ENCODE peak calls at places on chromosomes 2 and 18, in seven cellular contexts. One of them, this sample, is unnamed.

GRCh38 chr18:69974365-69974764 is 26.7 kb upstream of the CD226 start:
- DNase-seq in NCI-H1105 treated with DMSO at 0.1 percent for 48 hours: no peak
- DNase-seq in Daoy: no peak
- DNase-seq in cardiac muscle cell: no peak
- DNase-seq in activated T-helper 1 cell treated with Interleukin-2 at 50 U/mL for 16 hours: no peak
- DNase-seq in stimulated activated CD8-positive, alpha-beta memory T cell treated with anti-CD3 and anti-CD28 coated beads, Interleukin-2, amount 100 ng/mL, for 48 hours: no peak
- DNase-seq in pons: no peak
- DNase-seq in this sample: no peak

GRCh38 chr2:98886066-98886554 is 49.9 kb downstream of the CRACDL start:
- DNase-seq in NCI-H1105 treated with DMSO at 0.1 percent for 48 hours: no peak
- DNase-seq in Daoy: no peak
- DNase-seq in cardiac muscle cell: no peak
- DNase-seq in activated T-helper 1 cell treated with Interleukin-2 at 50 U/mL for 16 hours: no peak
- DNase-seq in stimulated activated CD8-positive, alpha-beta memory T cell treated with anti-CD3 and anti-CD28 coated beads, Interleukin-2, amount 100 ng/mL, for 48 hours: no peak
- DNase-seq in pons: no peak
- DNase-seq in this sample: no peak

GRCh38 chr2:170711774-170712652 is 3.1 kb upstream of the SP5 start:
- DNase-seq in NCI-H1105 treated with DMSO at 0.1 percent for 48 hours: peak
- DNase-seq in Daoy: no peak
- DNase-seq in cardiac muscle cell: peak
- DNase-seq in activated T-helper 1 cell treated with Interleukin-2 at 50 U/mL for 16 hours: no peak
- DNase-seq in stimulated activated CD8-positive, alpha-beta memory T cell treated with anti-CD3 and anti-CD28 coated beads, Interleukin-2, amount 100 ng/mL, for 48 hours: no peak
- DNase-seq in pons: no peak
- DNase-seq in this sample: peak

GRCh38 chr2:233480490-233481202 is 85.9 kb downstream of the USP40 start:
- DNase-seq in NCI-H1105 treated with DMSO at 0.1 percent for 48 hours: peak
- DNase-seq in Daoy: peak
- DNase-seq in cardiac muscle cell: no peak
- DNase-seq in activated T-helper 1 cell treated with Interleukin-2 at 50 U/mL for 16 hours: no peak
- DNase-seq in stimulated activated CD8-positive, alpha-beta memory T cell treated with anti-CD3 and anti-CD28 coated beads, Interleukin-2, amount 100 ng/mL, for 48 hours: no peak
- DNase-seq in pons: no peak
- DNase-seq in this sample: no peak

GRCh38 chr2:29072971-29073725 is 1.2 kb downstream of the PCARE start:
- DNase-seq in NCI-H1105 treated with DMSO at 0.1 percent for 48 hours: no peak
- DNase-seq in Daoy: no peak
- DNase-seq in cardiac muscle cell: no peak
- DNase-seq in activated T-helper 1 cell treated with Interleukin-2 at 50 U/mL for 16 hours: no peak
- DNase-seq in stimulated activated CD8-positive, alpha-beta memory T cell treated with anti-CD3 and anti-CD28 coated beads, Interleukin-2, amount 100 ng/mL, for 48 hours: no peak
- DNase-seq in pons: no peak
- DNase-seq in this sample: no peak

GRCh38 chr2:238895901-238896600 is 48.2 kb downstream of the TWIST2 start:
- DNase-seq in NCI-H1105 treated with DMSO at 0.1 percent for 48 hours: no peak
- DNase-seq in Daoy: peak
- DNase-seq in cardiac muscle cell: no peak
- DNase-seq in activated T-helper 1 cell treated with Interleukin-2 at 50 U/mL for 16 hours: no peak
- DNase-seq in stimulated activated CD8-positive, alpha-beta memory T cell treated with anti-CD3 and anti-CD28 coated beads, Interleukin-2, amount 100 ng/mL, for 48 hours: no peak
- DNase-seq in pons: no peak
- DNase-seq in this sample: no peak

GRCh38 chr2:215460682-215461081 is 24.8 kb upstream of the FN1 start:
- DNase-seq in NCI-H1105 treated with DMSO at 0.1 percent for 48 hours: no peak
- DNase-seq in Daoy: peak
- DNase-seq in cardiac muscle cell: no peak
- DNase-seq in activated T-helper 1 cell treated with Interleukin-2 at 50 U/mL for 16 hours: no peak
- DNase-seq in stimulated activated CD8-positive, alpha-beta memory T cell treated with anti-CD3 and anti-CD28 coated beads, Interleukin-2, amount 100 ng/mL, for 48 hours: no peak
- DNase-seq in pons: no peak
- DNase-seq in this sample: no peak

GRCh38 chr2:168559187-168559586 is 103.1 kb downstream of the CERS6 start:
- DNase-seq in NCI-H1105 treated with DMSO at 0.1 percent for 48 hours: no peak
- DNase-seq in Daoy: no peak
- DNase-seq in cardiac muscle cell: no peak
- DNase-seq in activated T-helper 1 cell treated with Interleukin-2 at 50 U/mL for 16 hours: no peak
- DNase-seq in stimulated activated CD8-positive, alpha-beta memory T cell treated with anti-CD3 and anti-CD28 coated beads, Interleukin-2, amount 100 ng/mL, for 48 hours: no peak
- DNase-seq in pons: no peak
- DNase-seq in this sample: no peak

GRCh38 chr2:10524341-10524740 is 76.2 kb upstream of the ODC1 start:
- DNase-seq in NCI-H1105 treated with DMSO at 0.1 percent for 48 hours: no peak
- DNase-seq in Daoy: no peak
- DNase-seq in cardiac muscle cell: no peak
- DNase-seq in activated T-helper 1 cell treated with Interleukin-2 at 50 U/mL for 16 hours: no peak
- DNase-seq in stimulated activated CD8-positive, alpha-beta memory T cell treated with anti-CD3 and anti-CD28 coated beads, Interleukin-2, amount 100 ng/mL, for 48 hours: no peak
- DNase-seq in pons: no peak
- DNase-seq in this sample: no peak

GRCh38 chr2:230343747-230344146 is 16.8 kb downstream of the SP140L start:
- DNase-seq in NCI-H1105 treated with DMSO at 0.1 percent for 48 hours: no peak
- DNase-seq in Daoy: no peak
- DNase-seq in cardiac muscle cell: no peak
- DNase-seq in activated T-helper 1 cell treated with Interleukin-2 at 50 U/mL for 16 hours: no peak
- DNase-seq in stimulated activated CD8-positive, alpha-beta memory T cell treated with anti-CD3 and anti-CD28 coated beads, Interleukin-2, amount 100 ng/mL, for 48 hours: no peak
- DNase-seq in pons: no peak
- DNase-seq in this sample: no peak